ENCODE peak calls at places on chromosomes 2 and 18, in eight cellular contexts. Y, G, A, S, P, N, K and T are unnamed samples.
A peak's percentile ranks its signal among the peaks of the same experiment; 100 is the strongest.

GRCh38 chr2:126793885-126794613 is 104.6 kb upstream of the TEX51 start:
- DNase-seq in P (no peak), N (no peak), S (peak; percentile 50), Y (peak; percentile 2), A (no peak), K (peak; percentile 15), G (no peak), T (peak; percentile 59)

GRCh38 chr2:241126771-241127202 is 22.5 kb downstream of the PASK start:
- DNase-seq in K (no peak), Y (no peak), P (no peak), S (peak; percentile 56), G (no peak), N (no peak), A (no peak), T (no peak)

GRCh38 chr2:133844214-133844892 is 276.1 kb upstream of the NCKAP5 start:
- DNase-seq in K (peak; percentile 79), S (peak; percentile 76), N (peak; percentile 28), P (peak; percentile 33), G (peak; percentile 65), A (peak; percentile 24), Y (peak; percentile 49), T (no peak)

GRCh38 chr2:193475038-193475437 is 1280.3 kb upstream of the TMEFF2 start:
- DNase-seq in N (no peak), S (no peak), A (no peak), Y (no peak), K (no peak), P (no peak), G (no peak), T (no peak)

GRCh38 chr2:224171226-224171625 is 132.1 kb upstream of the SERPINE2 start:
- DNase-seq in N (no peak), Y (no peak), G (no peak), S (no peak), A (no peak), P (no peak), K (no peak), T (no peak)

GRCh38 chr2:181984814-181985631 is 630 bp upstream of the PPP1R1C start:
- DNase-seq in N (no peak), K (no peak), S (no peak), G (no peak), P (no peak), A (no peak), Y (no peak), T (no peak)

GRCh38 chr2:137910641-137911040 is 53.6 kb upstream of the HNMT start:
- DNase-seq in G (no peak), A (no peak), N (no peak), S (no peak), K (peak; percentile 38), Y (no peak), P (no peak), T (no peak)

GRCh38 chr2:213151437-213152064 is at the start of gene IKZF2:
- DNase-seq in N (peak; percentile 52), A (peak; percentile 51), K (peak; percentile 81), S (peak; percentile 91), Y (peak; percentile 84), P (peak; percentile 90), G (peak; percentile 75), T (peak; percentile 95)

GRCh38 chr18:62991389-62991788 is 276.0 kb downstream of the PHLPP1 start:
- DNase-seq in G (no peak), P (no peak), Y (no peak), S (no peak), N (no peak), A (no peak), K (no peak), T (peak; percentile 37)

GRCh38 chr18:77948571-77948970 is 698.9 kb downstream of the GALR1 start:
- DNase-seq in K (no peak), N (no peak), P (no peak), Y (no peak), A (no peak), S (no peak), G (no peak), T (no peak)